ENCODE peak calls at places on chromosomes 1 and 21, in six cellular contexts. One of them, this sample, is unnamed. For H3K4me1, the result is how much of the 10 kb centered on the place peaks cover.

GRCh38 chr1:44158871-44159270 is 17.4 kb upstream of the KLF18 start:
- DNase-seq in SK-N-SH: no peak
- DNase-seq in astrocyte: no peak
- DNase-seq in H9: no peak
- DNase-seq in endothelial cell of umbilical vein: no peak
- DNase-seq in K562: no peak
- DNase-seq in this sample: no peak

GRCh38 chr21:32544697-32545096 is 40.6 kb downstream of the TCP10L start:
- DNase-seq in H9: no peak
- DNase-seq in endothelial cell of umbilical vein: peak
- DNase-seq in SK-N-SH: no peak
- DNase-seq in K562: no peak
- DNase-seq in astrocyte: no peak
- DNase-seq in this sample: no peak

GRCh38 chr1:219703240-219703639 is 90.3 kb upstream of the ZC3H11B start:
- DNase-seq in K562: no peak
- DNase-seq in endothelial cell of umbilical vein: no peak
- DNase-seq in H9: no peak
- DNase-seq in SK-N-SH: no peak
- DNase-seq in astrocyte: no peak
- DNase-seq in this sample: no peak

GRCh38 chr1:10904396-10905358 is 107.8 kb upstream of the TARDBP start:
- DNase-seq in SK-N-SH: peak
- DNase-seq in astrocyte: no peak
- DNase-seq in H9: no peak
- DNase-seq in endothelial cell of umbilical vein: no peak
- DNase-seq in K562: no peak
- DNase-seq in this sample: peak

GRCh38 chr1:157137051-157137772 is 983 bp downstream of the ETV3 start:
- DNase-seq in SK-N-SH: peak
- DNase-seq in K562: peak
- DNase-seq in astrocyte: no peak
- DNase-seq in endothelial cell of umbilical vein: peak
- DNase-seq in H9: no peak
- DNase-seq in this sample: no peak

GRCh38 chr1:167440345-167440744 is 78.0 kb downstream of the CD247 start:
- DNase-seq in endothelial cell of umbilical vein: no peak
- DNase-seq in K562: no peak
- DNase-seq in H9: no peak
- DNase-seq in astrocyte: no peak
- DNase-seq in SK-N-SH: no peak
- DNase-seq in this sample: no peak

GRCh38 chr1:222546548-222547259 is 1.2 kb downstream of the HHIPL2 start:
- DNase-seq in endothelial cell of umbilical vein: no peak
- DNase-seq in H9: no peak
- DNase-seq in SK-N-SH: peak
- DNase-seq in K562: no peak
- DNase-seq in astrocyte: peak
- DNase-seq in this sample: no peak

GRCh38 chr21:41821756-41822431 is 55.0 kb upstream of the RIPK4 start:
- DNase-seq in SK-N-SH: peak
- DNase-seq in astrocyte: no peak
- DNase-seq in H9: no peak
- DNase-seq in endothelial cell of umbilical vein: no peak
- DNase-seq in K562: no peak
- DNase-seq in this sample: no peak

GRCh38 chr1:111733183-111733995 is 5.8 kb downstream of the INKA2 start:
- DNase-seq in SK-N-SH: no peak
- DNase-seq in endothelial cell of umbilical vein: peak
- DNase-seq in K562: peak
- DNase-seq in H9: no peak
- DNase-seq in astrocyte: peak
- DNase-seq in this sample: peak

GRCh38 chr1:175232335-175232734 is 39.8 kb upstream of the KIAA0040 start:
- DNase-seq in H9: no peak
- DNase-seq in astrocyte: no peak
- DNase-seq in endothelial cell of umbilical vein: no peak
- DNase-seq in SK-N-SH: no peak
- DNase-seq in K562: no peak
- DNase-seq in this sample: no peak

GRCh38 chr1:206682111-206682510 is 2.6 kb upstream of the MAPKAPK2 start:
- DNase-seq in H9: no peak
- DNase-seq in astrocyte: no peak
- DNase-seq in endothelial cell of umbilical vein: no peak
- DNase-seq in K562: no peak
- DNase-seq in SK-N-SH: no peak
- DNase-seq in this sample: no peak

GRCh38 chr1:21857142-21857839 is 45.2 kb downstream of the LDLRAD2 start:
- DNase-seq in SK-N-SH: no peak
- DNase-seq in K562: no peak
- DNase-seq in astrocyte: peak
- DNase-seq in H9: no peak
- DNase-seq in endothelial cell of umbilical vein: no peak
- DNase-seq in this sample: no peak

GRCh38 chr1:225685476-225686176 is 32.7 kb upstream of the ENAH start:
- DNase-seq in H9: no peak
- DNase-seq in K562: no peak
- DNase-seq in astrocyte: peak
- DNase-seq in endothelial cell of umbilical vein: no peak
- DNase-seq in SK-N-SH: no peak
- DNase-seq in this sample: no peak

GRCh38 chr1:52904590-52905375 is 16.8 kb downstream of the ECHDC2 start:
- DNase-seq in endothelial cell of umbilical vein: no peak
- DNase-seq in astrocyte: no peak
- DNase-seq in K562: peak
- DNase-seq in H9: peak
- DNase-seq in SK-N-SH: peak
- DNase-seq in this sample: no peak

GRCh38 chr1:153617677-153618076 is 1.6 kb upstream of the S100A14 start:
- DNase-seq in H9: peak
- DNase-seq in SK-N-SH: peak
- DNase-seq in endothelial cell of umbilical vein: peak
- DNase-seq in astrocyte: no peak
- DNase-seq in K562: peak
- DNase-seq in this sample: peak

GRCh38 chr21:36699026-36699545 is at the start of gene SIM2:
- DNase-seq in SK-N-SH: peak
- DNase-seq in astrocyte: no peak
- DNase-seq in endothelial cell of umbilical vein: no peak
- DNase-seq in K562: peak
- DNase-seq in H9: peak
- DNase-seq in this sample: peak

GRCh38 chr1:159179906-159180305 is 8.5 kb downstream of the CADM3 start:
- DNase-seq in K562: no peak
- DNase-seq in endothelial cell of umbilical vein: no peak
- DNase-seq in SK-N-SH: no peak
- DNase-seq in H9: no peak
- DNase-seq in astrocyte: no peak
- DNase-seq in this sample: no peak

GRCh38 chr1:91732291-91732953 is 153.5 kb downstream of the TGFBR3 start:
- DNase-seq in SK-N-SH: no peak
- DNase-seq in astrocyte: peak
- DNase-seq in H9: no peak
- DNase-seq in endothelial cell of umbilical vein: peak
- DNase-seq in K562: peak
- DNase-seq in this sample: peak

GRCh38 chr1:201732351-201732750 is 96.6 kb upstream of the IPO9 start:
- DNase-seq in endothelial cell of umbilical vein: no peak
- DNase-seq in K562: no peak
- DNase-seq in astrocyte: peak
- DNase-seq in SK-N-SH: no peak
- DNase-seq in H9: no peak
- DNase-seq in this sample: no peak

GRCh38 chr1:221187174-221187573 is 307.9 kb downstream of the HLX start:
- DNase-seq in K562: no peak
- DNase-seq in endothelial cell of umbilical vein: no peak
- DNase-seq in SK-N-SH: no peak
- DNase-seq in astrocyte: no peak
- DNase-seq in H9: no peak
- DNase-seq in this sample: no peak

GRCh38 chr21:41362605-41363369 is 960 bp downstream of the MX2 start:
- DNase-seq in SK-N-SH: no peak
- DNase-seq in H9: no peak
- DNase-seq in endothelial cell of umbilical vein: no peak
- DNase-seq in K562: no peak
- DNase-seq in astrocyte: no peak
- DNase-seq in this sample: peak

GRCh38 chr1:78070758-78071157 is 25.0 kb downstream of the GIPC2 start:
- DNase-seq in astrocyte: peak
- DNase-seq in H9: no peak
- DNase-seq in endothelial cell of umbilical vein: peak
- DNase-seq in K562: no peak
- DNase-seq in SK-N-SH: no peak
- DNase-seq in this sample: no peak

GRCh38 chr1:173084292-173084691 is 33.6 kb upstream of the TNFSF18 start:
- DNase-seq in K562: no peak
- DNase-seq in astrocyte: peak
- DNase-seq in SK-N-SH: no peak
- DNase-seq in endothelial cell of umbilical vein: no peak
- DNase-seq in H9: no peak
- DNase-seq in this sample: no peak

GRCh38 chr21:19648376-19648775 is 1244.8 kb upstream of the TMPRSS15 start:
- DNase-seq in H9: no peak
- DNase-seq in endothelial cell of umbilical vein: no peak
- DNase-seq in K562: no peak
- DNase-seq in astrocyte: no peak
- DNase-seq in SK-N-SH: no peak
- DNase-seq in this sample: no peak

GRCh38 chr1:154414606-154415005 is 9.5 kb downstream of the IL6R start:
- DNase-seq in SK-N-SH: no peak
- DNase-seq in endothelial cell of umbilical vein: no peak
- DNase-seq in astrocyte: no peak
- DNase-seq in K562: no peak
- DNase-seq in H9: no peak
- DNase-seq in this sample: no peak

GRCh38 chr21:40788635-40789034 is 58.3 kb downstream of the DSCAM start:
- DNase-seq in endothelial cell of umbilical vein: no peak
- DNase-seq in astrocyte: no peak
- DNase-seq in SK-N-SH: no peak
- DNase-seq in K562: no peak
- DNase-seq in H9: no peak
- DNase-seq in this sample: no peak

GRCh38 chr1:60290393-60290792 is 216.8 kb upstream of the C1orf87 start:
- DNase-seq in SK-N-SH: no peak
- DNase-seq in K562: no peak
- DNase-seq in endothelial cell of umbilical vein: no peak
- DNase-seq in H9: no peak
- DNase-seq in astrocyte: no peak
- DNase-seq in this sample: no peak

DNA sequence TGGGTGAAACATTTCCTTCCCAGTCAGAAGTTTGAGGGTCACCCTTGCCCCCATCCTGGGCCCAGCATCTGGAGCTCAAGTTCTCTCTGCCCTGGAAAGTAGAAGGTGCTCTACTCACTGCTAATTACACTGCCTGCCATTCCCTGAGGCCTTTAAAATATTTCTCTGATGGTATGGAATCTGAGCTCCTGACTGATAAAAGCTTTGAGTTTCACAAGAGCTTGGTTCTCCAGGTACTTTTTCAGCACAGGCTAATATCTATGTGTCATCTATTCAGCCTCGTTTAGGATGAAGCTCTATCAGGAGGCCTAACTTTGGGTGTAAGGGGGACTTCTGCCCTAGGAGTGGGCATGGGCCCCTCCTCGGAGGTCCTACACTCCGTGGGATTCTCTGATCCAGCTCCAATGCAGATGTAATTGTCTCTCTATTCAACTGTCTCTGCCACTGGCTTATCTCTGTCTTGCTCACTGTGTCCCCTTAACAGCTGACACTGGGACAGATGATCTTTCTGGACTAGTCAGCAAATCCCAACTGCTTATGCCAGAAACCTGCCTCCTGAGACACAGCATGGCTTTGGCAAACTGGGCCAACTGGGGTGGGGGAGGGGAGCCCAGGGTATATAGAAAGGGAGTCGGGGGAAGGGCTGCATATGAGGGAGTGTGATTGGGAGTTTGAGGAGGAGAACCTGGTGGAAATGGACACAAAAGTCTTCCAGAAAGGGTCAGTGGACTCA is 104.2 kb upstream of the GADD45A start:
- DNase-seq in K562: no peak
- DNase-seq in astrocyte: no peak
- DNase-seq in H9: no peak
- DNase-seq in endothelial cell of umbilical vein: no peak
- DNase-seq in SK-N-SH: no peak
- DNase-seq in this sample: no peak
- H3K9ac ChIP-seq in K562: no peak
- H3K9ac ChIP-seq in astrocyte: no peak
- H3K9ac ChIP-seq in H9: no peak
- H3K9ac ChIP-seq in endothelial cell of umbilical vein: no peak
- H3K9ac ChIP-seq in SK-N-SH: no peak
- H3K9ac ChIP-seq in this sample: no peak

GRCh38 chr1:6483010-6483760 is 8.3 kb downstream of the PLEKHG5 start:
- DNase-seq in astrocyte: no peak
- DNase-seq in K562: no peak
- DNase-seq in SK-N-SH: no peak
- DNase-seq in endothelial cell of umbilical vein: no peak
- DNase-seq in H9: no peak
- DNase-seq in this sample: peak
- TF ChIP-seq CTCF in astrocyte: no peak
- TF ChIP-seq CTCF in K562: no peak
- TF ChIP-seq CTCF in SK-N-SH: no peak
- TF ChIP-seq CTCF in endothelial cell of umbilical vein: no peak
- TF ChIP-seq CTCF in H9: no peak
- TF ChIP-seq CTCF in this sample: no peak

DNA sequence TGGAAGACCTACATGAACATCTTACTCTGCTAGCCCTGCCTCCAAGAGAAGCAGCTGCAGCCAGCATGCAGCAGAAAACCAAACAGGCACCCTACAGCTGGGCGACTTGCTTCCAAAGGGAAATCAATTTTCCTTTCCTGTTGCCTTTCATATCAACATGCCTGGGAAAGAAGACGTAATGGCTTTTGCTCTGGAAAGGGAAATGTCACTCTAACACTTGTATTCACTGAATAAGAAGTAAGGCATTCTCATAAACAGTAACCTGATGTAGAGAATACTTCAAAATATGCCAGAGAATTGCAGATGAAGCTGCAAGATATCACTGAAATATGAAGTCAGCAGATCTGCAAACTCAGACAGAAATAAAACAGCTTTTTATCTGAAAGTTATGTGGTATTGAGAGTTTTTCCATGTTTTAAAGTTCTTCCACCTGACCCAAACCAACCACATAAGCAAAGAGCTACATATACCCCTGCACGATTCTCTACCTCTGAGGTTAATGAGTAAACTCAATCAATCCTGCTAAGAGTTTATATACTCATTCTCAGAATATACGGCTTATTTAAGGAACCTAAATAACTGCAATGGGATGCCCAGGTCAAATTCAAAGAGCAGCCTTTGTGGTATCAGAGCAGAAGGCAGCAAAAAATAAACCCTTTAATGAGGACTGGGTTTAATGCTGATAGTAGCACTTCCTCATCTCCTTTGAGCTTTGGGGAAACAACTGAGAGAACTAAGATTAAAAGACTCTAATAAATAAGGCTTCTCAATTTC is 150.9 kb downstream of the RERE start:
- DNase-seq in K562: no peak
- DNase-seq in H9: no peak
- DNase-seq in endothelial cell of umbilical vein: peak
- DNase-seq in astrocyte: no peak
- DNase-seq in SK-N-SH: no peak
- DNase-seq in this sample: no peak
- H3K4me1 ChIP-seq in K562: under half
- H3K4me1 ChIP-seq in H9: under half
- H3K4me1 ChIP-seq in endothelial cell of umbilical vein: half or more
- H3K4me1 ChIP-seq in astrocyte: under half
- H3K4me1 ChIP-seq in SK-N-SH: under half
- H3K4me1 ChIP-seq in this sample: under half

GRCh38 chr21:45427331-45428271 is 22.6 kb downstream of the COL18A1 start:
- DNase-seq in astrocyte: peak
- DNase-seq in H9: peak
- DNase-seq in SK-N-SH: no peak
- DNase-seq in K562: peak
- DNase-seq in endothelial cell of umbilical vein: peak
- DNase-seq in this sample: peak
- H3K9ac ChIP-seq in astrocyte: peak
- H3K9ac ChIP-seq in H9: no peak
- H3K9ac ChIP-seq in SK-N-SH: peak
- H3K9ac ChIP-seq in K562: peak
- H3K9ac ChIP-seq in endothelial cell of umbilical vein: peak
- H3K9ac ChIP-seq in this sample: no peak

This sample was measured in kidney.